ENCODE peak calls at places on chromosomes 1 and 21, in eight cellular contexts. B is PC-9, O is IMR-90, Z is hepatocyte, D is neural progenitor cell, H is right lobe of liver, Q is aorta, X is NT2/D1. S is an unnamed sample. For H3K4me1, the result is how much of the 10 kb centered on the place peaks cover.

GRCh38 chr1:12333036-12333785 is 103.4 kb downstream of the VPS13D start:
- DNase-seq in B (no peak), O (no peak), Z (no peak), D (no peak), H (no peak), Q (no peak), X (no peak), S (no peak)

GRCh38 chr1:1842360-1843146 is 48.3 kb downstream of the GNB1 start:
- DNase-seq in B (no peak), O (no peak), Z (no peak), D (no peak), H (peak), Q (peak), X (no peak), S (no peak)

GRCh38 chr21:34846214-34846575 is 177.4 kb downstream of the CLIC6 start:
- DNase-seq in B (no peak), O (no peak), Z (no peak), D (no peak), H (no peak), Q (no peak), X (no peak), S (no peak)

GRCh38 chr1:10617318-10617717 is 142.6 kb downstream of the PEX14 start:
- DNase-seq in B (no peak), O (no peak), Z (no peak), D (no peak), H (no peak), Q (no peak), X (no peak), S (no peak)

GRCh38 chr1:197663178-197663953 is 111.9 kb downstream of the DENND1B start:
- DNase-seq in B (no peak), O (no peak), Z (peak), D (no peak), H (no peak), Q (no peak), X (no peak), S (no peak)

GRCh38 chr21:25080161-25080560 is 527.1 kb downstream of the MRPL39 start:
- DNase-seq in B (no peak), O (no peak), Z (no peak), D (no peak), H (no peak), Q (no peak), X (no peak), S (no peak)

GRCh38 chr1:16073490-16074104 is at the start of gene FAM131C:
- DNase-seq in B (peak), O (no peak), Z (peak), D (peak), H (no peak), Q (no peak), X (no peak), S (peak)

GRCh38 chr1:172898866-172899265 is 151.9 kb downstream of the TNFSF18 start:
- DNase-seq in B (no peak), O (peak), Z (no peak), D (no peak), H (no peak), Q (no peak), X (no peak), S (no peak)

GRCh38 chr1:58621375-58621774 is 44.3 kb upstream of the TACSTD2 start:
- DNase-seq in B (no peak), O (no peak), Z (no peak), D (no peak), H (no peak), Q (no peak), X (no peak), S (no peak)

GRCh38 chr1:52842643-52843310 is at the start of gene ZYG11A:
- DNase-seq in B (peak), O (peak), Z (peak), D (peak), H (peak), Q (peak), X (peak), S (peak)

GRCh38 chr1:212915245-212916091 is 34.9 kb upstream of the VASH2 start:
- DNase-seq in B (no peak), O (peak), Z (peak), D (peak), H (no peak), Q (no peak), X (peak), S (peak)

GRCh38 chr1:8571200-8571984 is 246.0 kb downstream of the RERE start:
- DNase-seq in B (no peak), O (peak), Z (peak), D (peak), H (no peak), Q (no peak), X (no peak), S (peak)

GRCh38 chr21:29893687-29894086 is 46.1 kb downstream of the GRIK1 start:
- DNase-seq in B (no peak), O (no peak), Z (no peak), D (no peak), H (no peak), Q (no peak), X (no peak), S (no peak)

GRCh38 chr1:166950156-166950555 is 25.2 kb downstream of the ILDR2 start:
- DNase-seq in B (no peak), O (no peak), Z (no peak), D (peak), H (no peak), Q (no peak), X (peak), S (no peak)

GRCh38 chr1:48093696-48094518 is 96.7 kb upstream of the TRABD2B start:
- DNase-seq in B (peak), O (peak), Z (peak), D (peak), H (peak), Q (peak), X (peak), S (peak)

GRCh38 chr1:39992229-39992628 is 37.3 kb downstream of the MFSD2A start:
- DNase-seq in B (no peak), O (peak), Z (no peak), D (no peak), H (no peak), Q (no peak), X (no peak), S (no peak)

GRCh38 chr1:233912909-233913308 is 8.4 kb downstream of the SLC35F3 start:
- DNase-seq in B (no peak), O (no peak), Z (no peak), D (no peak), H (no peak), Q (no peak), X (no peak), S (no peak)

GRCh38 chr1:42381424-42381673 is 757 bp downstream of the RIMKLA start:
- DNase-seq in B (no peak), O (no peak), Z (no peak), D (no peak), H (no peak), Q (no peak), X (no peak), S (no peak)

GRCh38 chr1:41738475-41738874 is 180.2 kb downstream of the HIVEP3 start:
- DNase-seq in B (no peak), O (peak), Z (no peak), D (no peak), H (no peak), Q (no peak), X (no peak), S (no peak)

GRCh38 chr1:119646521-119647227 is 1.4 kb downstream of the ZNF697 start:
- DNase-seq in B (no peak), O (peak), Z (peak), D (peak), H (no peak), Q (no peak), X (no peak), S (no peak)

GRCh38 chr1:74971982-74972381 is 162.2 kb upstream of the LHX8 start:
- DNase-seq in B (no peak), O (no peak), Z (no peak), D (no peak), H (no peak), Q (no peak), X (no peak), S (no peak)

GRCh38 chr21:46100426-46100825 is 2.5 kb downstream of the COL6A2 start:
- DNase-seq in B (no peak), O (peak), Z (peak), D (no peak), H (no peak), Q (peak), X (no peak), S (no peak)

GRCh38 chr21:46357684-46358425 is 33.9 kb downstream of the PCNT start:
- DNase-seq in B (no peak), O (no peak), Z (no peak), D (no peak), H (no peak), Q (no peak), X (no peak), S (no peak)

GRCh38 chr1:243477676-243478075 is 221.8 kb downstream of the SDCCAG8 start:
- DNase-seq in B (no peak), O (no peak), Z (no peak), D (no peak), H (no peak), Q (no peak), X (no peak), S (no peak)

GRCh38 chr1:198919667-198920398 is 281.0 kb downstream of the PTPRC start:
- DNase-seq in B (no peak), O (no peak), Z (no peak), D (no peak), H (no peak), Q (no peak), X (no peak), S (no peak)
- H3K4me3 ChIP-seq in B (no peak), O (no peak), Z (no peak), D (no peak), H (no peak), Q (no peak), X (no peak), S (no peak)

GRCh38 chr1:21536223-21536622 is 27.0 kb downstream of the ALPL start:
- DNase-seq in B (no peak), O (peak), Z (no peak), D (no peak), H (no peak), Q (no peak), X (no peak), S (no peak)
- H3K4me1 ChIP-seq in B (under half), O (under half), Z (under half), D (under half), H (under half), Q (under half), X (under half), S (under half)

DNA sequence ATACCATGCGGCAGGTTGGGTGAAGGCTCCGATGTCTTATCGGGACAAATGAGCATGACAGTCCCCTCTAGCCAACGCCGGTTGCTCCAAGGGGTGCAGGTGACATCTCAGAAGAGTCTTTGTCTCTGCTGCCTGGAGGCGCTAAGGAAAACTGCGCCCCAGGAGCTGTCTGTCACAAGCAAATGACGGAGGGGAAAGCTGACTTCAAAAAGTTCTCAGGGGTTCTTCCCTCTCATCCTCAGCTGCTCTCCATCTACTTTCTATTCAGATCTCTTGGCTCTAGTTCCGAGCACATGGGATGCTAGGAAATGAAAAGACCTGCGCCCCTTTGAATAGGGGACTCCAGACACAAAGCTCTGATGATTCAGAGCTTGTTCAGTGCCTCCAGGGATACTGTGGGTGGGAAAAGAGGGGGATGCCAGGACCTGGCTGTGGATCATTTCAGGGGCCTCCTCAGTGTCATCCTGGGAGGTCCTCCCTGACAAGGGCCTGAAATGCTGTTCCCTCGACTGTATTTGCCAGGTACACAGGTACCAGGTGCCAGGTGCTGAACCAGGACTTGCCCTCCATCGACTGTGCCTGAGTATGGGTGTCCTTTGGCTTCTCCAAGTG is 869 bp upstream of the KIAA0040 start:
- DNase-seq in B (no peak), O (no peak), Z (no peak), D (no peak), H (no peak), Q (no peak), X (no peak), S (no peak)
- H3K4me3 ChIP-seq in B (peak), O (peak), Z (peak), D (peak), H (peak), Q (peak), X (peak), S (peak)

DNA sequence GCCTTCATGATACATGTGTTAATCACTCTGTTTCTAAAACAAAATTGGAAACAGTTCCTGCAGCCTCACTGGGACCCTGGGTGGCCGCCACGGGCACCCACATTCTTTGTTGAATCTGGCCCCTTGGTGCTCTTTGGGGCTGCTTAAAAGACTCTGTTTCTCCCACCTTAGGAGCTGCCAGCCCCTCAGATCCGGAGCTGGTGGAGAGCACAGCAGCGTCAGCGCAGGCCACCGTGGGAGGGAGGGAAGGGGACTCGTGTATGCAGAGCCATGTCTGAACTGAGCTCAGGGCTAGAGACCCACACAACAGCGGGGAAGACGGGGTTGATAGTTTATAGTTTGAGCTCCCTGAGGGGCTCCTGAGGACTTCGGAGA is 121.2 kb downstream of the CNIH3 start:
- DNase-seq in B (no peak), O (no peak), Z (no peak), D (no peak), H (no peak), Q (no peak), X (no peak), S (no peak)
- H3K4me1 ChIP-seq in B (under half), O (under half), Z (under half), D (under half), H (under half), Q (under half), X (under half), S (under half)

GRCh38 chr1:236154671-236155398 is 12.5 kb downstream of the GPR137B start:
- DNase-seq in B (no peak), O (no peak), Z (no peak), D (no peak), H (no peak), Q (no peak), X (no peak), S (no peak)

GRCh38 chr1:236155399-236155767 is 13.0 kb downstream of the GPR137B start:
- DNase-seq in B (no peak), O (no peak), Z (no peak), D (no peak), H (no peak), Q (no peak), X (no peak), S (no peak)

GRCh38 chr1:236154126-236154525 is 11.8 kb downstream of the GPR137B start:
- DNase-seq in B (no peak), O (no peak), Z (no peak), D (no peak), H (no peak), Q (no peak), X (no peak), S (no peak)

GRCh38 chr1:236156512-236157208 is 14.3 kb downstream of the GPR137B start:
- DNase-seq in B (no peak), O (no peak), Z (no peak), D (no peak), H (no peak), Q (no peak), X (no peak), S (no peak)

DNA sequence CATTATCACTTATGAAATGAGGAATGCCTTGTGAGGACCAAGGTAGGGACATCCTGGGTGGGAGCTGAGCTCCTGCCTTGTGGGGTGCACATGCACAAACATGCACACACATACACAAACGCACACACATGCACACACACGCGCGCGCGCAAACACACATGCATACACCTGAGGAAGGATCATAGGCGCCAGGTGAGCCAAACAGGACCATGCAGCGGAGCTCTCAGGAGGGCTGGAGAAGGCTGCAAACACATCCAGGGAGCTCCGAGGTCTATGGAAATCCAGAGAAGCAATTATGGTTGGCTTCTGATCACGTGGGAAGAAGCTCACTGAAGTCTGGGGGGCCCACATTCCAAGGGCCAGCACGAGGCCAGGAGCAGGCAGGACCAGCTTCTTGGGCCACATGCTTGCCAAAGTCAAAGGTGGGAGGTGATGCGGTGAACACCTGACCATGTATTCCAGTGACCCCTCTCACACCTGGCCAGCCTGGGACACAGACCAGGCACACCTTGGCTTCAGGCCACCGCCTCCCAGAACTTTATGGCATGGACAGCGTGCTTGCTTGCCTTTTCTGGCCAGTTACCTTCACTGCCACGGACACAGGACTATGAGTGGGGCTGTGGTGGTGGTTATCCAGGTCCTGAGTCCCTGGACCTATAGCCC is 13.6 kb downstream of the GPR137B start:
- DNase-seq in B (no peak), O (no peak), Z (no peak), D (no peak), H (no peak), Q (no peak), X (no peak), S (no peak)
- H3K4me3 ChIP-seq in B (no peak), O (no peak), Z (no peak), D (no peak), H (no peak), Q (no peak), X (no peak), S (no peak)

DNA sequence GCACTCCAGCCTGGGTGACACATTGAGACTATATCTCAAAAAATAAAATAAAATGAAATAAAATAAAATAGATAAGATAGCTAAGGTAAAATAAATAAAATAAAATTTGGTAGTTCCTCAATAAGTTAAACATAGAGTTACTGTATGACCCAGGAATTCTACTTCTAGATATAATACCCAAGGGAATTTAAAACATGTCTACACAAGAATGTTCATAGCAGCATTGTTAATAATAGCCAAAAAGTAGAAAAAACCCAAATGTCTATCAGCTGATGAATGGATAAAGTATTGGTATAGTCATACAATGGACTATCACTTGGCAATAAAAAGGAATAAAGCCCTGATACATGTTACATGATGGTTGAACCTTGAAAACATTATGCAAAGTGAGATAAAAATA is 47.8 kb downstream of the CEP350 start:
- DNase-seq in B (no peak), O (peak), Z (no peak), D (no peak), H (no peak), Q (no peak), X (no peak), S (no peak)
- H3K4me1 ChIP-seq in B (under half), O (under half), Z (under half), D (under half), H (under half), Q (under half), X (under half), S (under half)

GRCh38 chr1:62810420-62811274 is 26.7 kb downstream of the ATG4C start:
- DNase-seq in B (no peak), O (no peak), Z (no peak), D (no peak), H (no peak), Q (no peak), X (no peak), S (no peak)
- H3K4me3 ChIP-seq in B (no peak), O (no peak), Z (no peak), D (no peak), H (no peak), Q (no peak), X (no peak), S (no peak)

GRCh38 chr21:15732996-15733329 is 3.2 kb downstream of the USP25 start:
- DNase-seq in B (no peak), O (no peak), Z (no peak), D (no peak), H (no peak), Q (no peak), X (no peak), S (no peak)

GRCh38 chr21:15729674-15730483 is at the start of gene USP25:
- DNase-seq in B (peak), O (peak), Z (peak), D (peak), H (peak), Q (peak), X (peak), S (peak)

GRCh38 chr21:15730484-15731242 is 881 bp downstream of the USP25 start:
- DNase-seq in B (peak), O (no peak), Z (peak), D (no peak), H (peak), Q (no peak), X (no peak), S (no peak)

GRCh38 chr21:15731243-15731613 is 1.4 kb downstream of the USP25 start:
- DNase-seq in B (peak), O (no peak), Z (no peak), D (no peak), H (no peak), Q (no peak), X (no peak), S (no peak)

GRCh38 chr21:15732290-15732995 is 2.7 kb downstream of the USP25 start:
- DNase-seq in B (no peak), O (peak), Z (peak), D (no peak), H (no peak), Q (no peak), X (no peak), S (peak)
- H3K4me1 ChIP-seq in B (under half), O (under half), Z (under half), D (under half), H (under half), Q (under half), X (under half), S (under half)

S was measured in HAP-1.